ENCODE peak calls at places on chromosome 10, in six cellular contexts. U is GM12892, H is GM12891, E is ovary, X is A549, Q is adrenal gland. C is an unnamed sample.

GRCh38 chr10:72009430-72010081 is 45.4 kb downstream of the CHST3 start:
- DNase-seq in E (peak), Q (peak), H (no peak), U (no peak), X (no peak), C (no peak)

GRCh38 chr10:120398180-120398579 is 58.8 kb upstream of the PLPP4 start:
- DNase-seq in U (no peak), Q (no peak), H (no peak), E (no peak), X (no peak), C (no peak)

GRCh38 chr10:6912424-6912823 is 332.3 kb upstream of the PRKCQ start:
- DNase-seq in Q (peak), U (no peak), X (peak), E (no peak), H (no peak), C (no peak)

GRCh38 chr10:124983321-124983720 is 41.4 kb downstream of the ZRANB1 start:
- DNase-seq in U (no peak), X (no peak), Q (no peak), E (no peak), H (no peak), C (no peak)

GRCh38 chr10:26455567-26456315 is 17.6 kb downstream of the APBB1IP start:
- DNase-seq in H (no peak), X (no peak), E (no peak), U (no peak), Q (no peak), C (no peak)

GRCh38 chr10:5720182-5720581 is 35.5 kb downstream of the TASOR2 start:
- DNase-seq in U (no peak), H (no peak), E (no peak), X (no peak), Q (no peak), C (no peak)

GRCh38 chr10:1074748-1075358 is 18.7 kb downstream of the WDR37 start:
- DNase-seq in U (no peak), E (no peak), Q (no peak), H (no peak), X (peak), C (no peak)

GRCh38 chr10:2962194-2962593 is 105.2 kb upstream of the PFKP start:
- DNase-seq in U (no peak), X (no peak), E (no peak), H (no peak), Q (no peak), C (no peak)

GRCh38 chr10:116742367-116743265 is at the start of gene HSPA12A:
- DNase-seq in Q (peak), E (peak), U (peak), H (peak), X (peak), C (peak)

GRCh38 chr10:87860156-87860795 is 3.1 kb downstream of the KLLN start:
- DNase-seq in E (no peak), X (peak), U (peak), Q (no peak), H (no peak), C (peak)

GRCh38 chr10:14820010-14820774 is 17.6 kb downstream of the CDNF start:
- DNase-seq in H (no peak), U (no peak), X (peak), E (no peak), Q (no peak), C (peak)

GRCh38 chr10:111206521-111206920 is 129.7 kb downstream of the ADRA2A start:
- DNase-seq in E (no peak), X (no peak), H (no peak), U (no peak), Q (no peak), C (no peak)

GRCh38 chr10:514137-514671 is 175.3 kb downstream of the DIP2C start:
- DNase-seq in H (no peak), U (no peak), Q (no peak), E (no peak), X (no peak), C (no peak)

GRCh38 chr10:32437334-32437733 is 8.6 kb upstream of the CCDC7 start:
- DNase-seq in E (no peak), H (no peak), X (no peak), U (no peak), Q (no peak), C (no peak)

GRCh38 chr10:130393342-130393741 is 257.2 kb downstream of the GLRX3 start:
- DNase-seq in E (no peak), Q (no peak), H (no peak), X (no peak), U (no peak), C (no peak)

GRCh38 chr10:35448687-35449662 is 112.7 kb downstream of the CCNY start:
- DNase-seq in U (no peak), H (no peak), Q (peak), X (no peak), E (peak), C (no peak)

GRCh38 chr10:121559321-121559720 is 38.9 kb downstream of the FGFR2 start:
- DNase-seq in H (no peak), Q (no peak), X (no peak), U (no peak), E (no peak), C (no peak)

GRCh38 chr10:10044959-10045764 is 972.5 kb upstream of the CELF2 start:
- DNase-seq in U (no peak), X (no peak), Q (no peak), H (no peak), E (no peak), C (no peak)

GRCh38 chr10:109899578-109900355 is 23.5 kb downstream of the XPNPEP1 start:
- DNase-seq in H (no peak), E (peak), Q (no peak), X (no peak), U (no peak), C (no peak)

GRCh38 chr10:96831200-96831866 is 765 bp upstream of the LCOR start:
- DNase-seq in X (no peak), Q (no peak), U (no peak), E (no peak), H (no peak), C (no peak)

GRCh38 chr10:96830511-96831199 is 1.4 kb upstream of the LCOR start:
- DNase-seq in U (peak), H (peak), X (peak), Q (peak), E (peak), C (peak)

GRCh38 chr10:96833220-96834001 is 1.3 kb downstream of the LCOR start:
- DNase-seq in H (no peak), Q (no peak), E (no peak), X (peak), U (no peak), C (peak)

GRCh38 chr10:96832721-96833219 is 672 bp downstream of the LCOR start:
- DNase-seq in Q (peak), U (peak), X (peak), H (peak), E (peak), C (peak)

DNA sequence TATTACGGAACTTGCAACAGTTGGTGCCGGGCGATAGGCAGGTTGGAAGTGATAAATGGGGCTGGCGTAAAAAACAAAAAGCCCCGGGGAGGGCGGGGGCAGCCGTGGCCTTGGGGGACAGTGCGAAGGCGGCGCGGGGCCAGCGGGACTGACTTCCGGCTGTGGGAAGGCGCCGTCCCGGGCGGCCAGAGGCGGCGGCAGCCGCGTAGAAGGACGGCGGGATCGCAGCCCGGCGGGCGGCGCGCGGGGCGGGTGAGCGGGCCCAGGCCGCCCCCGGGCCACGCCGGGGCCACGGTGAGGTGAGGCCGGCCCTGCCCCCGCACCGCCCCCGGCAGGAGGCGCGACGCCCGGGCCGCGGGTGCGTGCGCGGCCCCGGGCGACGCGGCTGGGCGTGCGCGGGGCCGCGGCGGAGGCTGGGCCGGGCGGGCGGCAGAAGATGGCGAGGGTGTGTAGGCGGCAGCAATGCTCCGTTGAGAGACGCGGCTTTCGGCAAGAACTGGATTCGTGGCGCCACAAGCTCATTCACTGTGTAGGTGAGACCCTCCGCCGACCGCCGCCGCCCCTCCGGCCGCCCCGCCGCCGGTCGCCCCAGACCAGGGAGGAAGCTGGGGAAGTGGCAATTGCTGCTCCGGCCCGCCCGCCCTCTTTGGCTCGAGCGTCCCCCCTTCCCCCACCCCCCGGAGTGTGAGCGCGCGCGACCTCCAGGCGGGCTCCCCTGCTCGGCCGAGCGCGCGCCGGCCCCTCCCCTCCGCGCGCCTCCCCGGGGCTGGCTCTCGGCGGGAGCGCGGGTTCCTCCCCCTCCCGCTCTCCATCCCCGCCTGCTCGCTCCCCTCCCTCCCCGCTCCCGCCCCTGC is at the start of gene LCOR:
- DNase-seq in Q (peak), U (peak), H (peak), X (peak), E (peak), C (peak)
- TF ChIP-seq POLR2A in Q (peak), U (peak), H (peak), X (peak), E (peak), C (peak)

GRCh38 chr10:78772986-78773530 is 295.7 kb upstream of the ZMIZ1 start:
- DNase-seq in E (no peak), U (no peak), H (no peak), Q (no peak), X (no peak), C (no peak)

GRCh38 chr10:78775891-78776290 is 292.9 kb upstream of the ZMIZ1 start:
- DNase-seq in X (no peak), E (no peak), Q (no peak), U (no peak), H (no peak), C (no peak)

GRCh38 chr10:78776746-78777145 is 292.0 kb upstream of the ZMIZ1 start:
- DNase-seq in X (no peak), Q (no peak), H (no peak), E (no peak), U (no peak), C (no peak)

GRCh38 chr10:78774614-78774998 is 294.2 kb upstream of the ZMIZ1 start:
- DNase-seq in E (no peak), Q (no peak), U (no peak), X (no peak), H (no peak), C (no peak)

DNA sequence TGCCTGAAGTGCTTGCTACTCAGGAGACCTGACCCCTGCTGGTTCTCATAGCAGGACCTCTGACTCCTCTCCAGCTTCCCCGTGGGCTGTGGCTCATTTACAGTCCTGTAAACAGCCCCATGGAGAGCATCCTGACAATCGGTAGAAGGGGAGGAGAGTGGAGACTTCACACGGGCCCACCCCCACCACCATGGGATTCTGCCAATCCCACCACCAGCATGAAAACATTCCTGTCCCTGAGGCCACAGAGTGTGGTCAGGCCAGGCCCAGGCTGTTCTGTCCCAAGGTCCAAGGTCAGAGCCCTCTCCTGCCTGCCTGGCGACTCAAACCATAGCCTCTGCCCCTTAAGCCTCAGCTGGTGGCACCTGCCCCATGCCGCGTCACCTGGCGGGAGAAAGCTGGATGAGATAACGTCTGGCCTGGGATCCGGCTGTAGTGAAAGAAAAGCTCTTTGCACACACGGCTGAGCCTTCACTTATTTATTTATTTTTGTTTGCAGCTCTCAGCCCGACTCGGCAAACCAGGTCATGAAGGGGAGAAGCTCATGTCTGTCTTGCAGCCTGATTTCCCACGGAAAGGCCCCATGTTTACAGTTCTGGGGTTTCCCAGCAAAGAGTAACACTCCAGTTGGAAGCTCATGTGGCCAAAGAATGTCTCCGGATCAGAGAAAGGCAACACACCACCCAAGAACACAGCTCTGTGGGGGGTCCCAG is 293.6 kb upstream of the ZMIZ1 start:
- DNase-seq in E (peak), X (no peak), H (no peak), U (no peak), Q (peak), C (peak)
- TF ChIP-seq POLR2A in E (no peak), X (no peak), H (no peak), U (no peak), Q (no peak), C (no peak)

GRCh38 chr10:68332259-68333057 is at the start of gene PBLD:
- DNase-seq in E (peak), X (peak), Q (peak), H (peak), U (peak), C (peak)
- TF ChIP-seq POLR2A in E (peak), X (peak), Q (peak), H (peak), U (peak), C (peak)

GRCh38 chr10:29736325-29737208 is 101.8 kb upstream of the SVIL start:
- DNase-seq in H (peak), U (peak), X (peak), Q (peak), E (peak), C (peak)

GRCh38 chr10:29734640-29734979 is 99.8 kb upstream of the SVIL start:
- DNase-seq in H (peak), U (no peak), E (no peak), X (no peak), Q (no peak), C (no peak)

GRCh38 chr10:29737209-29737565 is 102.4 kb upstream of the SVIL start:
- DNase-seq in Q (no peak), X (no peak), U (no peak), H (no peak), E (no peak), C (no peak)

GRCh38 chr10:29734980-29735627 is 100.3 kb upstream of the SVIL start:
- DNase-seq in H (peak), U (peak), Q (peak), X (peak), E (peak), C (peak)

DNA sequence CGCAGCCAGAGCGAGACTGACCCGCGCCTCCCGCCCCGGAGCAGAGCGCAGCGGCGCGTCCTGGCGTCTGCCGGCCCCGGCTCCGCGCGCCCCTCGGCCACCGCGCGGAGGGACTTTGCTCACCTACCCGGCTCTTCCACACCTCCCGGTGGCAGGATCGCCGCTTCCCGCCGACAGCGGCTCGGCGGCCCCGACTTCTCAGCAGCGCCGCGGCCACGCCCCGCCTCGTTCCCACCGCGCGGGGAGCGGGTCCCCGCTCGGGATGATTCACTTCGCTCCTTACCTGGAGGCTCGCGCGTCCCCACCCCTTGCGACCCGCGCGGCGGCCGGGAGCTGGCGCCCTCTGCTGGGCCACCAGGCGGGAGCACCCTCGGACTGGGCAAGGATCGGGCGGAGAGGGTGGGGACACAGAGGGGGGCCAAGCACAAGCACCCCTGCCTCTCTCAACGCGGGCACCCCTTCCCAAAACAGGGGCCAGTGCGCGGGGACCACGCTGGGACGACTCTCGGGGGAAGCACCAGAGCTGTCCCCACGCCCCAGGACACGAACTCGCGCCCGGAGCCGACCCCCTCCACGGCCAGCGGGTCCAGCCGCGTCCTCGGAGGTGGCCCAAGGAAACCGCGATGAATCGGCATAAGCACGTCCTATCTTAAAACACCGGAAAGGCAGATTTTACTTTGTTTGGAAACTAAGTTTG is 101.0 kb upstream of the SVIL start:
- DNase-seq in U (peak), H (peak), X (peak), E (peak), Q (peak), C (peak)
- TF ChIP-seq POLR2A in U (no peak), H (no peak), X (no peak), E (peak), Q (peak), C (peak)

DNA sequence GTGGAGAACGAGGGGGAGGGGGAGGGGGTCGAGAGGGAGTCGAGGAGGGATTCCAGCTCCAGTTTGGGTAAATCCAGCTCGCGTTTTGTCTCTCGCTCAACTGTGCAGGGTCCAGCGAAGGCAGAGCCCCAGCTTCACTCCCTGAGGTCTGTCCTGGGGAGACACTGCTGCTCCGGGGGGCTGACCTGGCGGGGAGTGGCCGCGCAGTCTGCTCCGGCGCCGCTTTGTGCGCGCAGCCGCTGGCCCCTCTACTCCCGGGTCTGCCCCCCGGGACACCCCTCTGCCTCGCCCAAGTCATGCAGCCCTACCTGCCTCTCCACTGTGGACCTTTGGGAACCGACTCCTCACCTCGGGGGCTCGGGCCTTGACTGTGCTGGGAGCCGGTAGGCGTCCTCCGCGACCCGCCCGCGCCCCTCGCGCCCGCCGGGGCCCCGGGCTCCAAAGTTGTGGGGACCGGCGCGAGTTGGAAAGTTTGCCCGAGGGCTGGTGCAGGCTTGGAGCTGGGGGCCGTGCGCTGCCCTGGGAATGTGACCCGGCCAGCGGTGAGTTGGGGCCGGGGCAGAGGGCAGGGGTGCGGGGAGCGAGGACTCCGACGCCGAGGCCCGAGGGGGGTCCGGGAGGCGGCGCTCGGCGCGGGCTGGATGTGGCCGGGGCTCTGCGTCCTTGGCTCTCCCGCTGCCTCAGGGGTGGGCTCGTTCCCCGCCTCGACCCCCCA is at the start of gene TET1:
- DNase-seq in X (peak), Q (no peak), E (peak), U (peak), H (peak), C (peak)
- TF ChIP-seq POLR2A in X (peak), Q (no peak), E (peak), U (no peak), H (no peak), C (peak)

GRCh38 chr10:74394416-74394969 is 243.5 kb downstream of the ADK start:
- DNase-seq in Q (no peak), U (no peak), E (no peak), H (no peak), X (no peak), C (no peak)
- TF ChIP-seq POLR2A in Q (no peak), U (no peak), E (no peak), H (no peak), X (no peak), C (no peak)

DNA sequence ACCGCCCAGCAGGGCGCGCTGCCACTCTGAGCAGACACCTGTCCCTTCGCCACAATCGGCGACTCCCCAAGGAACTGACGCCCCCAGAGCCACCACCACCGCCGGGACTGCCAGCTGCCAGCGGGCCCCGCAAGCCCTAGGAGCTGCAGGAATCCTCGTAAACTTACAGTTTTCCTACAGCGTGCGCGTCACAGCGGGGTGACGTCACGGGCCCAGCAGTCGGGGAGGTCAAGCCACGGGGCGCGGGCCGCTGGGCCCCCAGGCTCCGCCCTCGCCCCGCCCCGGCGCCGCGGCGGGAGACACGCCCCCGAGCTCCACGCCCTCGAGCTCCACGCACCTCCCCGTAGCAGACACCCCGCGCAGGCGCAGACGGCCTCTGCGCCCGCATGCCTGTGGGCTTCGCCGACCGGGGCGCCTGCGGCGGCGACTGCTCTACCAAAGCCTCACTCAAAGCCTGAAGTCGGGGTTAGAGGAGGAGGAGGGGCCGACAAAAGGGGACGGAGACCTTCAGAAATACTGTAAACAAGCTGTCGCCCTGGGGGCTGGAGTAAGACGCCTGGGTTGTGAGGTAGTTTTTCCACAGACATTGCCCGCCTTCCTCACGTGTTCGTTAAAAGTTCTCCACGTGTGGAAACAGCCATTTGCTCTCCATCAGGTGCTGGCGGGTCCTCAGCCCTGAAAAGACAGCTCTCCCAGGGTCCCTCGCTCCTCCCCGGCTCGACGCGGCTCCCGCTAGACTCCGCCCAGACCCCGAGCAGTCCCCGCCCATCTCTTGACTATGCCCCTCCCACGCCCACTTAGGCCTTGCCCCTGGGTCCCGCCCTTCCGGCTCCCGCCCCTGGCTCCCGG is at the start of gene ZNF438:
- DNase-seq in E (peak), X (peak), H (peak), U (peak), Q (peak), C (peak)
- TF ChIP-seq POLR2A in E (peak), X (peak), H (peak), U (peak), Q (peak), C (peak)

C was measured in H54.